ENCODE peak calls at places on chromosomes 12 and 14, in six cellular contexts. One of them, this sample, is unnamed.
A peak's percentile ranks its signal among the peaks of the same experiment; 100 is the strongest.

GRCh38 chr14:104864267-104865068 is 600 bp upstream of the CEP170B start:
- ATAC-seq in A549: peak; percentile 64
- ATAC-seq in HepG2: peak; percentile 83
- ATAC-seq in upper lobe of left lung: peak; percentile 74
- ATAC-seq in GM12878: no peak
- ATAC-seq in K562: peak; percentile 39
- ATAC-seq in this sample: peak; percentile 16

GRCh38 chr12:116610971-116611541 is 51.9 kb downstream of the MAP1LC3B2 start:
- ATAC-seq in A549: peak; percentile 59
- ATAC-seq in HepG2: no peak
- ATAC-seq in upper lobe of left lung: peak; percentile 61
- ATAC-seq in GM12878: no peak
- ATAC-seq in K562: peak; percentile 84
- ATAC-seq in this sample: no peak

GRCh38 chr14:60632777-60633176 is 16.5 kb downstream of the SIX1 start:
- ATAC-seq in A549: no peak
- ATAC-seq in HepG2: no peak
- ATAC-seq in upper lobe of left lung: no peak
- ATAC-seq in GM12878: peak; percentile 84
- ATAC-seq in K562: no peak
- ATAC-seq in this sample: no peak

GRCh38 chr12:15562263-15562662 is 226.9 kb downstream of the EPS8 start:
- ATAC-seq in A549: no peak
- ATAC-seq in HepG2: no peak
- ATAC-seq in upper lobe of left lung: peak; percentile 40
- ATAC-seq in GM12878: no peak
- ATAC-seq in K562: no peak
- ATAC-seq in this sample: no peak

GRCh38 chr14:64193821-64194220 is 100.3 kb downstream of the ESR2 start:
- ATAC-seq in A549: peak; percentile 43
- ATAC-seq in HepG2: peak; percentile 35
- ATAC-seq in upper lobe of left lung: peak; percentile 42
- ATAC-seq in GM12878: no peak
- ATAC-seq in K562: no peak
- ATAC-seq in this sample: no peak

GRCh38 chr14:100871234-100872186 is 32.0 kb downstream of the RTL1 start:
- ATAC-seq in A549: peak; percentile 63
- ATAC-seq in HepG2: peak; percentile 14
- ATAC-seq in upper lobe of left lung: no peak
- ATAC-seq in GM12878: no peak
- ATAC-seq in K562: peak; percentile 90
- ATAC-seq in this sample: no peak

GRCh38 chr12:100221523-100221922 is 20.9 kb downstream of the ACTR6 start:
- ATAC-seq in A549: no peak
- ATAC-seq in HepG2: no peak
- ATAC-seq in upper lobe of left lung: no peak
- ATAC-seq in GM12878: no peak
- ATAC-seq in K562: no peak
- ATAC-seq in this sample: no peak

GRCh38 chr12:42961395-42961794 is 371.8 kb upstream of the PRICKLE1 start:
- ATAC-seq in A549: peak; percentile 89
- ATAC-seq in HepG2: no peak
- ATAC-seq in upper lobe of left lung: peak; percentile 92
- ATAC-seq in GM12878: no peak
- ATAC-seq in K562: no peak
- ATAC-seq in this sample: no peak

GRCh38 chr12:14537088-14537487 is 30.6 kb downstream of the PLBD1 start:
- ATAC-seq in A549: no peak
- ATAC-seq in HepG2: no peak
- ATAC-seq in upper lobe of left lung: no peak
- ATAC-seq in GM12878: no peak
- ATAC-seq in K562: no peak
- ATAC-seq in this sample: no peak

GRCh38 chr12:54431911-54432814 is 13.1 kb upstream of the ITGA5 start:
- ATAC-seq in A549: peak; percentile 48
- ATAC-seq in HepG2: no peak
- ATAC-seq in upper lobe of left lung: peak; percentile 44
- ATAC-seq in GM12878: no peak
- ATAC-seq in K562: peak; percentile 83
- ATAC-seq in this sample: peak; percentile 78

GRCh38 chr12:6635856-6636521 is at the start of gene LPAR5:
- ATAC-seq in A549: peak; percentile 76
- ATAC-seq in HepG2: peak; percentile 59
- ATAC-seq in upper lobe of left lung: peak; percentile 61
- ATAC-seq in GM12878: peak; percentile 76
- ATAC-seq in K562: peak; percentile 93
- ATAC-seq in this sample: peak; percentile 61

GRCh38 chr14:65137648-65138317 is 35.5 kb upstream of the MAX start:
- ATAC-seq in A549: no peak
- ATAC-seq in HepG2: no peak
- ATAC-seq in upper lobe of left lung: no peak
- ATAC-seq in GM12878: no peak
- ATAC-seq in K562: no peak
- ATAC-seq in this sample: no peak

GRCh38 chr12:5556033-5556614 is 124.2 kb downstream of the NTF3 start:
- ATAC-seq in A549: peak; percentile 84
- ATAC-seq in HepG2: no peak
- ATAC-seq in upper lobe of left lung: no peak
- ATAC-seq in GM12878: peak; percentile 49
- ATAC-seq in K562: peak; percentile 87
- ATAC-seq in this sample: no peak

GRCh38 chr14:22263961-22264360 is 325.1 kb downstream of the DAD1 start:
- ATAC-seq in A549: no peak
- ATAC-seq in HepG2: no peak
- ATAC-seq in upper lobe of left lung: no peak
- ATAC-seq in GM12878: no peak
- ATAC-seq in K562: no peak
- ATAC-seq in this sample: no peak

GRCh38 chr12:62291888-62292760 is 31.9 kb downstream of the USP15 start:
- ATAC-seq in A549: peak; percentile 59
- ATAC-seq in HepG2: peak; percentile 52
- ATAC-seq in upper lobe of left lung: peak; percentile 61
- ATAC-seq in GM12878: peak; percentile 77
- ATAC-seq in K562: peak; percentile 21
- ATAC-seq in this sample: no peak

GRCh38 chr14:96409701-96410100 is 17.8 kb downstream of the AK7 start:
- ATAC-seq in A549: no peak
- ATAC-seq in HepG2: peak; percentile 40
- ATAC-seq in upper lobe of left lung: no peak
- ATAC-seq in GM12878: no peak
- ATAC-seq in K562: no peak
- ATAC-seq in this sample: no peak

GRCh38 chr14:63393002-63393401 is 74.3 kb upstream of the GPHB5 start:
- ATAC-seq in A549: no peak
- ATAC-seq in HepG2: no peak
- ATAC-seq in upper lobe of left lung: no peak
- ATAC-seq in GM12878: no peak
- ATAC-seq in K562: no peak
- ATAC-seq in this sample: no peak

GRCh38 chr14:64091217-64091616 is 203.0 kb downstream of the ESR2 start:
- ATAC-seq in A549: no peak
- ATAC-seq in HepG2: no peak
- ATAC-seq in upper lobe of left lung: no peak
- ATAC-seq in GM12878: no peak
- ATAC-seq in K562: no peak
- ATAC-seq in this sample: no peak

GRCh38 chr12:560666-561065 is 100.9 kb downstream of the B4GALNT3 start:
- ATAC-seq in A549: peak; percentile 15
- ATAC-seq in HepG2: peak; percentile 24
- ATAC-seq in upper lobe of left lung: no peak
- ATAC-seq in GM12878: peak; percentile 51
- ATAC-seq in K562: peak; percentile 33
- ATAC-seq in this sample: no peak

GRCh38 chr12:51917746-51918453 is 10.6 kb downstream of the ACVRL1 start:
- ATAC-seq in A549: no peak
- ATAC-seq in HepG2: peak; percentile 55
- ATAC-seq in upper lobe of left lung: no peak
- ATAC-seq in GM12878: no peak
- ATAC-seq in K562: peak; percentile 80
- ATAC-seq in this sample: no peak

GRCh38 chr14:59406454-59407245 is 58.5 kb downstream of the GPR135 start:
- ATAC-seq in A549: no peak
- ATAC-seq in HepG2: peak; percentile 90
- ATAC-seq in upper lobe of left lung: no peak
- ATAC-seq in GM12878: no peak
- ATAC-seq in K562: no peak
- ATAC-seq in this sample: peak; percentile 28

GRCh38 chr12:114916531-114916930 is 232.6 kb upstream of the TBX3 start:
- ATAC-seq in A549: no peak
- ATAC-seq in HepG2: no peak
- ATAC-seq in upper lobe of left lung: no peak
- ATAC-seq in GM12878: no peak
- ATAC-seq in K562: no peak
- ATAC-seq in this sample: no peak
- H3K4me1 ChIP-seq in A549: peaks cover 80% of the 10 kb centered on the region
- H3K4me1 ChIP-seq in HepG2: peaks cover 28% of the 10 kb centered on the region
- H3K4me1 ChIP-seq in upper lobe of left lung: no peaks in the 10 kb centered on the region
- H3K4me1 ChIP-seq in GM12878: no peaks in the 10 kb centered on the region
- H3K4me1 ChIP-seq in K562: no peaks in the 10 kb centered on the region
- H3K4me1 ChIP-seq in this sample: no peaks in the 10 kb centered on the region

DNA sequence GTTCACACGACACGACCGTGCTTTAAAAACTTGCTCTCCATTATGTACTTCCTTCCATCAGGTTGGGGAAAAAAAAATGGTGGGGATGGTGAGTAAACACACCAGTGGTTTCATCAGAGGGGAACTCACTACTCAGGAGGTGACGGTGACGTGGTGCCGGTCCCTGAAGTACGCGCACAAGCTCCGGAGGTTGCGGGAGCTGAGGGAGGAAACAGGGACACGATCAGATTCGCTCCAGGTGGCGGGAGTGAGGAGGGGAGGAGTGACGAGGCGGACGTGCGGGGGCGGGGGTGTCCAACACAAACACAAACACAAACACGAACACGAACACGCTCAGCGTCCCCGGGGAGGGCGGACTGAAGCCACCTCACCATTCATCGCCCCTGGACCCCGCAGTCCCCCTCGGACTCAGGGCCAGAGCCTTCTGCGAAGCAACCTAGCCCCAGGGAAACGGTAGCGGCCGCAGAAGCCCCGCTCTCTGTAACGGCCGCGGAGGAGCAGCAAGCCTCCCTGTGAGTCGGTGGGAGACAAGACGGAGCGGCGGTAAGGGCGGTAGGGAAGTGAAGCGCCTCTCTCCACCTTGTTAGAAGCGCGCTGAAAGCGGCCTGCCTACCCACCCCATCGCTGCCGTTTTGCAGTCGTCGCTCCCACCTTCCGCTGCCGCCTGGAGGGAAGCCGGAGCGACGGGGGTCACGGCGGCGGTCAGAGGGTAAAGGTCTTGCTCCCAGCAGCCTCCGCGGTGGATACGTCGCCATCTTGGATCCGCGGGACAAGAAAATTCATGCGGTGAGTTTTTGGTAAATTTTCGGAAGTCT is at the start of gene CNOT2:
- ATAC-seq in A549: peak; percentile 91
- ATAC-seq in HepG2: peak; percentile 89
- ATAC-seq in upper lobe of left lung: peak; percentile 96
- ATAC-seq in GM12878: peak; percentile 85
- ATAC-seq in K562: peak; percentile 87
- ATAC-seq in this sample: peak; percentile 95
- TF ChIP-seq EP300 in A549: no peak
- TF ChIP-seq EP300 in HepG2: peak; percentile 10
- TF ChIP-seq EP300 in upper lobe of left lung: no peak
- TF ChIP-seq EP300 in GM12878: peak; percentile 58
- TF ChIP-seq EP300 in K562: peak; percentile 40
- TF ChIP-seq EP300 in this sample: no peak

GRCh38 chr12:131511391-131511802 is 199.5 kb upstream of the SFSWAP start:
- ATAC-seq in A549: peak; percentile 30
- ATAC-seq in HepG2: no peak
- ATAC-seq in upper lobe of left lung: peak; percentile 17
- ATAC-seq in GM12878: peak; percentile 82
- ATAC-seq in K562: no peak
- ATAC-seq in this sample: no peak
- TF ChIP-seq POLR2A in A549: no peak
- TF ChIP-seq POLR2A in HepG2: no peak
- TF ChIP-seq POLR2A in upper lobe of left lung: peak; percentile 22
- TF ChIP-seq POLR2A in GM12878: peak; percentile 88
- TF ChIP-seq POLR2A in K562: no peak
- TF ChIP-seq POLR2A in this sample: no peak

GRCh38 chr14:98227000-98227726 is 1044.8 kb downstream of the BCL11B start:
- ATAC-seq in A549: no peak
- ATAC-seq in HepG2: no peak
- ATAC-seq in upper lobe of left lung: peak; percentile 38
- ATAC-seq in GM12878: peak; percentile 95
- ATAC-seq in K562: no peak
- ATAC-seq in this sample: no peak
- H3K4me1 ChIP-seq in A549: no peaks in the 10 kb centered on the region
- H3K4me1 ChIP-seq in HepG2: no peaks in the 10 kb centered on the region
- H3K4me1 ChIP-seq in upper lobe of left lung: no peaks in the 10 kb centered on the region
- H3K4me1 ChIP-seq in GM12878: peaks cover 5% of the 10 kb centered on the region
- H3K4me1 ChIP-seq in K562: no peaks in the 10 kb centered on the region
- H3K4me1 ChIP-seq in this sample: no peaks in the 10 kb centered on the region

GRCh38 chr12:113184098-113184899 is 979 bp downstream of the DDX54 start:
- ATAC-seq in A549: peak; percentile 81
- ATAC-seq in HepG2: peak; percentile 39
- ATAC-seq in upper lobe of left lung: peak; percentile 74
- ATAC-seq in GM12878: peak; percentile 66
- ATAC-seq in K562: peak; percentile 76
- ATAC-seq in this sample: peak; percentile 64

GRCh38 chr12:113184900-113185179 is 438 bp downstream of the DDX54 start:
- ATAC-seq in A549: peak; percentile 94
- ATAC-seq in HepG2: peak; percentile 88
- ATAC-seq in upper lobe of left lung: peak; percentile 92
- ATAC-seq in GM12878: peak; percentile 87
- ATAC-seq in K562: peak; percentile 94
- ATAC-seq in this sample: peak; percentile 94

GRCh38 chr12:113186033-113186365 is 478 bp downstream of the RITA1 start:
- ATAC-seq in A549: peak; percentile 0
- ATAC-seq in HepG2: peak; percentile 0
- ATAC-seq in upper lobe of left lung: no peak
- ATAC-seq in GM12878: peak; percentile 7
- ATAC-seq in K562: peak; percentile 1
- ATAC-seq in this sample: no peak

GRCh38 chr12:113186666-113187325 is 1.3 kb downstream of the RITA1 start:
- ATAC-seq in A549: no peak
- ATAC-seq in HepG2: no peak
- ATAC-seq in upper lobe of left lung: no peak
- ATAC-seq in GM12878: no peak
- ATAC-seq in K562: no peak
- ATAC-seq in this sample: no peak

GRCh38 chr12:113185180-113186032 is at the start of the genes DDX54 and RITA1:
- ATAC-seq in A549: peak; percentile 78
- ATAC-seq in HepG2: peak; percentile 91
- ATAC-seq in upper lobe of left lung: peak; percentile 92
- ATAC-seq in GM12878: peak; percentile 67
- ATAC-seq in K562: peak; percentile 80
- ATAC-seq in this sample: peak; percentile 83
- TF ChIP-seq EP300 in A549: no peak
- TF ChIP-seq EP300 in HepG2: peak; percentile 14
- TF ChIP-seq EP300 in upper lobe of left lung: no peak
- TF ChIP-seq EP300 in GM12878: no peak
- TF ChIP-seq EP300 in K562: no peak
- TF ChIP-seq EP300 in this sample: peak; percentile 23